ENCODE peak calls at places on chromosomes 2 and 18, in four cellular contexts. Z, K, T and W are unnamed samples.

GRCh38 chr2:167294775-167295140 is 406.5 kb downstream of the XIRP2 start:
- DNase-seq in Z (no peak), K (no peak), T (no peak), W (peak)

GRCh38 chr18:35982404-35983114 is 10.1 kb downstream of the RMP24 start:
- DNase-seq in Z (no peak), K (no peak), T (peak), W (peak)

GRCh38 chr2:235048549-235048948 is 96.7 kb downstream of the SH3BP4 start:
- DNase-seq in Z (peak), K (no peak), T (no peak), W (no peak)

GRCh38 chr18:76498064-76498463 is 3.0 kb upstream of the ZNF516 start:
- DNase-seq in Z (no peak), K (no peak), T (no peak), W (no peak)

GRCh38 chr2:11397513-11397912 is 53.1 kb upstream of the ROCK2 start:
- DNase-seq in Z (no peak), K (no peak), T (no peak), W (no peak)

GRCh38 chr2:8249191-8249590 is 432.7 kb upstream of the ID2 start:
- DNase-seq in Z (no peak), K (no peak), T (no peak), W (no peak)

GRCh38 chr2:30358822-30359221 is 88.2 kb upstream of the LCLAT1 start:
- DNase-seq in Z (peak), K (no peak), T (no peak), W (no peak)

GRCh38 chr2:29228276-29228675 is 113.1 kb downstream of the CLIP4 start:
- DNase-seq in Z (no peak), K (no peak), T (no peak), W (peak)

GRCh38 chr2:236109473-236109872 is 58.7 kb downstream of the GBX2 start:
- DNase-seq in Z (no peak), K (no peak), T (no peak), W (no peak)

GRCh38 chr2:8119782-8120551 is 561.9 kb upstream of the ID2 start:
- DNase-seq in Z (no peak), K (no peak), T (no peak), W (peak)

GRCh38 chr2:120348134-120349103 is 2.5 kb downstream of the INHBB start:
- DNase-seq in Z (no peak), K (no peak), T (no peak), W (no peak)

GRCh38 chr2:164351536-164351935 is 269.7 kb downstream of the GRB14 start:
- DNase-seq in Z (no peak), K (no peak), T (no peak), W (no peak)

GRCh38 chr2:226795281-226796011 is 4.2 kb downstream of the IRS1 start:
- DNase-seq in Z (no peak), K (peak), T (no peak), W (no peak)
- TF ChIP-seq CTCF in Z (no peak), K (peak), T (peak), W (peak)

DNA sequence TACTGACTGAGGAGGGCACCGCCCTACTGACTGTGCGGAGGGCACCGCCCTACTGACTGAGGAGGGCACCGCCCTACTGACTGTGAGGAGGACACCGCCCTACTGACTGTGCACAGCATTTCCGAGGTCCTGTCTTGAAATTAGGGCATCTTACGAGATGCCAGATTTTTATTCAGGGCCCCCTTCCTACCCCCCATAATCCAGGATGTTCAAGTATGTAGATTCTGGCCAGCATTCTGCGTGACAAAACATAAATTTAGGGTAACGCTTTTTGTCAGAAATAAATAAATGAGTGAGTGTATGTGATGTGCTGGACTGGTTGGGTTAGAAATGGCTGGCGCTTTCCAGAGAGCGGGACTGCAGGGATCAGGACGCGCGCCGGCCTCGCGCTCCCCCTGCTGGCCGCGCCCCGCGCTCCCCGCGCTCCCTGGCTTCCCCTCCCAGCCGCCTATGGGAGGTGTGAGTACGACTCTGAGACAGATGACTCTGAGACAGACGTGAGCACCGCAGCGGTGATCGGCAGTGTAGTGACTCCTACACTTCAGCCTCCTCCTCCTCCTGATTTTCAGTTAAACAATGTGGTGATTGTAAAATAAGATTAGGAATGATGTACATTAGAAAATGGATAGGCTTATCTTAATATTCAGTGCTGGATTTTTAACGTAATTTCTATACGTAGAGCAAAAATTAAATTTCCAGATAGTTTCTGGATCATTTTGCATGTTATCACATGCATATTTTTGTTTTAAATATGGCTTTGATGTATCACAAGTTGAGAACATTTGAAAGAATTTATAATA is 149.2 kb upstream of the NFATC1 start:
- DNase-seq in Z (peak), K (peak), T (peak), W (peak)
- H3K4me3 ChIP-seq in Z (no peak), K (no peak), T (peak), W (no peak)

GRCh38 chr2:232838406-232838874 is 31.6 kb upstream of the SNORC start:
- DNase-seq in Z (no peak), K (no peak), T (peak), W (no peak)

GRCh38 chr2:232842689-232843088 is 27.4 kb upstream of the SNORC start:
- DNase-seq in Z (no peak), K (no peak), T (no peak), W (no peak)

GRCh38 chr2:232846055-232846454 is 24.0 kb upstream of the SNORC start:
- DNase-seq in Z (no peak), K (no peak), T (no peak), W (no peak)

GRCh38 chr2:232839680-232840079 is 30.4 kb upstream of the SNORC start:
- DNase-seq in Z (no peak), K (peak), T (no peak), W (no peak)

DNA sequence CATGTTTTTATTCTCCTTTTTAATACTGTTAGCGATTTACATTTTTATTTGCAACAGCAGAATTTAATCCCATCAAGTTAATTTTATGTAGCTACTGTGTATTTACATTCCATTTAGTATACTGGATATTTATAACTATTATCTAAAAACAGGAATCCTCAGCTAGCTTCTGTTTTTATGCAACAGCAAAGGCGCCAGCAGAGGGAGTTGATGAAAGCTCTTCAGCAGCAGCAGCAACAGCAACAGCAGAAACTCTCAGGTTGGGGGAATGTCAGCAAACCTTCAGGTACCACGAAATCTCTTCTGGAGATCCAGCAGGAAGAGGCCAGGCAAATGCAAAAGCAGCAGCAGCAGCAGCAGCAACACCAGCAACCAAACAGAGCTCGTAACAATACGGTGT is 26.2 kb upstream of the SNORC start:
- DNase-seq in Z (no peak), K (no peak), T (no peak), W (no peak)
- TF ChIP-seq CTCF in Z (no peak), K (no peak), T (peak), W (peak)

DNA sequence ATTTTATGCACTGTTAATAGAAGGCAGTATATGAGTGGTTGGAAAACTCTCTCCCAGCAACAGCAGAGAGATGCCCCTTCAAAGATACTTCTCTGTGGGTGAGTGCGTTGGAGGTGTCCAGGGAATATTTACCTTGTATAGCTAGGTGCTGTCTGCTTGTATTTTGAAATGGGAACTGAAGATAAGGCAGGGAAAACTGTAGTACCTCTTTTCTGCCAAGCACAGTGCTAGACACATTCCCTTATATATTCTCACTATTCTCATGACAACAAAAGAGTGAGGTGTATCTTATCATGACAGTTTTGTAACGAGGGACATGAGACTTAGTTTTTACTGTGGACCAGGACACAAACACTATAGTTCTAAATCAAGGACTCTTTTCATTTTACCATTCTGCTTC is 2.1 kb downstream of the TTC39C start:
- DNase-seq in Z (no peak), K (no peak), T (no peak), W (no peak)
- H3K4me3 ChIP-seq in Z (no peak), K (no peak), T (no peak), W (no peak)

GRCh38 chr2:19051238-19051831 is 307.1 kb downstream of the OSR1 start:
- DNase-seq in Z (no peak), K (no peak), T (no peak), W (no peak)
- TF ChIP-seq CTCF in Z (no peak), K (no peak), T (peak), W (no peak)